ENCODE peak calls at places on chromosomes 12 and 14, in five cellular contexts. One of them, this sample, is unnamed.

GRCh38 chr14:44369401-44370123 is 137.5 kb downstream of the FSCB start:
- DNase-seq in fibroblast of lung: no peak
- DNase-seq in astrocyte: no peak
- DNase-seq in A549: no peak
- DNase-seq in keratinocyte: no peak
- DNase-seq in this sample: no peak

GRCh38 chr12:120234643-120235368 is 30.7 kb downstream of the PXN start:
- DNase-seq in A549: peak; percentile 96
- DNase-seq in fibroblast of lung: peak; percentile 98
- DNase-seq in astrocyte: peak; percentile 97
- DNase-seq in keratinocyte: peak; percentile 80
- DNase-seq in this sample: peak; percentile 95

GRCh38 chr12:93734784-93735183 is 57.6 kb downstream of the CRADD start:
- DNase-seq in keratinocyte: no peak
- DNase-seq in fibroblast of lung: no peak
- DNase-seq in A549: no peak
- DNase-seq in astrocyte: no peak
- DNase-seq in this sample: no peak

GRCh38 chr14:86321151-86321550 is 791.2 kb downstream of the FLRT2 start:
- DNase-seq in astrocyte: no peak
- DNase-seq in keratinocyte: no peak
- DNase-seq in fibroblast of lung: no peak
- DNase-seq in A549: no peak
- DNase-seq in this sample: no peak

GRCh38 chr12:63313139-63313538 is 162.1 kb upstream of the AVPR1A start:
- DNase-seq in astrocyte: no peak
- DNase-seq in keratinocyte: no peak
- DNase-seq in fibroblast of lung: no peak
- DNase-seq in A549: no peak
- DNase-seq in this sample: no peak

GRCh38 chr12:92583910-92584309 is 118.9 kb upstream of the PLEKHG7 start:
- DNase-seq in fibroblast of lung: no peak
- DNase-seq in astrocyte: no peak
- DNase-seq in keratinocyte: no peak
- DNase-seq in A549: no peak
- DNase-seq in this sample: no peak

GRCh38 chr14:89654998-89655397 is 238.0 kb upstream of the FOXN3 start:
- DNase-seq in keratinocyte: no peak
- DNase-seq in astrocyte: peak; percentile 14
- DNase-seq in fibroblast of lung: peak; percentile 29
- DNase-seq in A549: no peak
- DNase-seq in this sample: no peak

GRCh38 chr12:25054783-25055144 is 105.9 kb upstream of the BCAT1 start:
- DNase-seq in keratinocyte: peak; percentile 28
- DNase-seq in fibroblast of lung: peak; percentile 33
- DNase-seq in A549: no peak
- DNase-seq in astrocyte: peak; percentile 29
- DNase-seq in this sample: no peak

GRCh38 chr12:3492868-3493224 is 1.8 kb downstream of the PRMT8 start:
- DNase-seq in keratinocyte: no peak
- DNase-seq in fibroblast of lung: no peak
- DNase-seq in astrocyte: no peak
- DNase-seq in A549: no peak
- DNase-seq in this sample: peak; percentile 73

GRCh38 chr14:102320033-102320660 is 601 bp downstream of the ZNF839 start:
- DNase-seq in fibroblast of lung: peak; percentile 62
- DNase-seq in keratinocyte: no peak
- DNase-seq in astrocyte: peak; percentile 52
- DNase-seq in A549: no peak
- DNase-seq in this sample: peak; percentile 89

GRCh38 chr12:113805673-113806072 is 160.5 kb downstream of the RBM19 start:
- DNase-seq in keratinocyte: no peak
- DNase-seq in astrocyte: no peak
- DNase-seq in A549: no peak
- DNase-seq in fibroblast of lung: no peak
- DNase-seq in this sample: peak; percentile 78

GRCh38 chr14:103204852-103205540 is 81.7 kb downstream of the TNFAIP2 start:
- DNase-seq in keratinocyte: no peak
- DNase-seq in fibroblast of lung: peak; percentile 44
- DNase-seq in astrocyte: peak; percentile 36
- DNase-seq in A549: peak; percentile 81
- DNase-seq in this sample: no peak

GRCh38 chr12:117408161-117408791 is 46.9 kb upstream of the NOS1 start:
- DNase-seq in fibroblast of lung: peak; percentile 60
- DNase-seq in astrocyte: peak; percentile 49
- DNase-seq in keratinocyte: no peak
- DNase-seq in A549: no peak
- DNase-seq in this sample: no peak

GRCh38 chr12:84804691-84805473 is 107.7 kb downstream of the SLC6A15 start:
- DNase-seq in astrocyte: no peak
- DNase-seq in keratinocyte: no peak
- DNase-seq in fibroblast of lung: no peak
- DNase-seq in A549: no peak
- DNase-seq in this sample: no peak

GRCh38 chr12:6047249-6048227 is 76.9 kb downstream of the VWF start:
- DNase-seq in A549: no peak
- DNase-seq in fibroblast of lung: peak; percentile 47
- DNase-seq in keratinocyte: no peak
- DNase-seq in astrocyte: peak; percentile 37
- DNase-seq in this sample: peak; percentile 95

GRCh38 chr12:10331642-10332239 is 24.1 kb downstream of the KLRD1 start:
- DNase-seq in A549: peak; percentile 68
- DNase-seq in keratinocyte: no peak
- DNase-seq in astrocyte: peak; percentile 33
- DNase-seq in fibroblast of lung: peak; percentile 44
- DNase-seq in this sample: peak; percentile 68

GRCh38 chr14:60183724-60184596 is 18.8 kb upstream of the DHRS7 start:
- DNase-seq in fibroblast of lung: peak; percentile 56
- DNase-seq in keratinocyte: no peak
- DNase-seq in A549: peak; percentile 61
- DNase-seq in astrocyte: peak; percentile 46
- DNase-seq in this sample: no peak

GRCh38 chr12:83018063-83018462 is 331.4 kb downstream of the TMTC2 start:
- DNase-seq in fibroblast of lung: no peak
- DNase-seq in keratinocyte: no peak
- DNase-seq in astrocyte: no peak
- DNase-seq in A549: no peak
- DNase-seq in this sample: no peak

GRCh38 chr12:83017001-83017400 is 330.3 kb downstream of the TMTC2 start:
- DNase-seq in A549: no peak
- DNase-seq in fibroblast of lung: peak; percentile 53
- DNase-seq in keratinocyte: no peak
- DNase-seq in astrocyte: peak; percentile 39
- DNase-seq in this sample: no peak

GRCh38 chr12:83015390-83016225 is 328.9 kb downstream of the TMTC2 start:
- DNase-seq in A549: no peak
- DNase-seq in astrocyte: peak; percentile 29
- DNase-seq in keratinocyte: peak; percentile 2
- DNase-seq in fibroblast of lung: peak; percentile 45
- DNase-seq in this sample: no peak

GRCh38 chr12:83016226-83016835 is 329.6 kb downstream of the TMTC2 start:
- DNase-seq in astrocyte: peak; percentile 91
- DNase-seq in keratinocyte: peak; percentile 25
- DNase-seq in fibroblast of lung: peak; percentile 94
- DNase-seq in A549: peak; percentile 62
- DNase-seq in this sample: no peak
- H3K4me2 ChIP-seq in astrocyte: peak overlapping the region; percentile 80
- H3K4me2 ChIP-seq in keratinocyte: peak overlapping the region; percentile 31
- H3K4me2 ChIP-seq in fibroblast of lung: peak overlapping the region; percentile 59
- H3K4me2 ChIP-seq in A549: peak overlapping the region; percentile 40
- H3K4me2 ChIP-seq in this sample: no peak overlapping the region

GRCh38 chr14:105364100-105364708 is 34.1 kb upstream of the TEX22 start:
- DNase-seq in astrocyte: peak; percentile 61
- DNase-seq in keratinocyte: no peak
- DNase-seq in fibroblast of lung: peak; percentile 73
- DNase-seq in A549: no peak
- DNase-seq in this sample: peak; percentile 99
- H3K4me3 ChIP-seq in astrocyte: no peak overlapping the region
- H3K4me3 ChIP-seq in keratinocyte: no peak overlapping the region
- H3K4me3 ChIP-seq in fibroblast of lung: peak overlapping the region; percentile 33
- H3K4me3 ChIP-seq in A549: no peak overlapping the region
- H3K4me3 ChIP-seq in this sample: peak overlapping the region; percentile 53

DNA sequence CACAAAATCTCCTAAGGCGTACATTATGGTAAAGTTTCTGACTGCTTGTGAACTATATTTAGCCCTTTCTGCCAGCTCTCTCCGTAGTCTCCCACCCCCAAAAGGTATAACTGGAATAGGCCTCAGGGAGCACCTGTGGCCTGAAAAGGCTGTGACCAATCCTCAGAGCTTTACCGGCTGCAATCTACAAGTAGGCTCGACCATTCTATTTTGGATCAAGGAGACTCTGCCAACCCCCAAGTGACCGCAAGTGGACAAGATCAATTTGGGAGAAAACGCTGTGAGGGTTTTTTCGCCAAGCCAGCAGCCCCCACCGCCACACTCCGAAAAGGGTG is 1.2 kb downstream of the PPTC7 start:
- DNase-seq in A549: no peak
- DNase-seq in fibroblast of lung: peak; percentile 7
- DNase-seq in astrocyte: no peak
- DNase-seq in keratinocyte: no peak
- DNase-seq in this sample: peak; percentile 68
- H3K4me1 ChIP-seq in A549: peaks cover 40% of the 10 kb centered on the region
- H3K4me1 ChIP-seq in fibroblast of lung: peaks cover 10% of the 10 kb centered on the region
- H3K4me1 ChIP-seq in astrocyte: peaks cover 23% of the 10 kb centered on the region
- H3K4me1 ChIP-seq in keratinocyte: peaks cover 61% of the 10 kb centered on the region
- H3K4me1 ChIP-seq in this sample: peaks cover 25% of the 10 kb centered on the region

DNA sequence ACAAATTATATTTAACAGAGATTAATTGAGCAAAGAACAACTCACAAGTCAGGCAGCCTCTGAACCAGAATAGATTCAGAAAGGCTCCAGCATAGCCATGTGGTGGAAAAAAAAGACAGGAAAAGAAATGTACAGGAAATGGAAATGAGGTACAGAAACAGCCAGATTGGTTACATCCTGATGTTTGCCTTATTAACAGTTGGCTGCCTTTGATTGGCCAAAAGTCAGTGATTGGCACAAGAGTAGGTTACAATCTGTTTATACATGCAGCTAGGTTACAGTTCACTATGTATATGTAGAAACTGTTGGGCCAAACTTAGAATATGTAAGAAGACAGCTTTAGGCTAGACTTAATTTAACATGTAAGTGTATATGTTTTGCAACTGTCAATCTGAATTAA is 118.8 kb downstream of the UNC79 start:
- DNase-seq in astrocyte: no peak
- DNase-seq in A549: no peak
- DNase-seq in keratinocyte: no peak
- DNase-seq in fibroblast of lung: no peak
- DNase-seq in this sample: no peak
- H3K4me2 ChIP-seq in astrocyte: no peak overlapping the region
- H3K4me2 ChIP-seq in A549: no peak overlapping the region
- H3K4me2 ChIP-seq in keratinocyte: no peak overlapping the region
- H3K4me2 ChIP-seq in fibroblast of lung: no peak overlapping the region
- H3K4me2 ChIP-seq in this sample: no peak overlapping the region

DNA sequence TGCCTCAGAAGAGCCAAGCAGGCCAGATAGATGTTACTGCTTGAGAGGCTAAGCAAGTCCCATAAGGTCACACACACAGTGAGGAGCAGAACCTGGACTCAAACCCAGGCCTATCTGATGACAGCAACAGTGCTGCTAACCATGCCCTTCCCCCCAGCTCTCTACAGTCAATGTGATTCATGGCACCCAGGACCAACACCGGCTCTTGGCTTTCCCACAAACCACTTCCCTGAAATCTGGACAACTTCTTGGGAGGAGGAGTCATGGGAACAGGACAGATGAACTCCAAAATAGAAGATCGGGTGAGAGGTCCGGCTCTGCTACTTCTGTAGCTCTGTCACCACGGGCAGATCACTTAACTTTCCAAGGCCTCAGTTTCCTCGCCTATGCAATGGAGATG is 716 bp upstream of the PTGDR start:
- DNase-seq in fibroblast of lung: peak; percentile 47
- DNase-seq in A549: no peak
- DNase-seq in astrocyte: peak; percentile 30
- DNase-seq in keratinocyte: no peak
- DNase-seq in this sample: peak; percentile 92
- H3K4me3 ChIP-seq in fibroblast of lung: no peak overlapping the region
- H3K4me3 ChIP-seq in A549: no peak overlapping the region
- H3K4me3 ChIP-seq in astrocyte: no peak overlapping the region
- H3K4me3 ChIP-seq in keratinocyte: no peak overlapping the region
- H3K4me3 ChIP-seq in this sample: peak overlapping the region; percentile 67

GRCh38 chr12:12350868-12351463 is 924 bp upstream of the MANSC1 start:
- DNase-seq in keratinocyte: peak; percentile 35
- DNase-seq in astrocyte: no peak
- DNase-seq in fibroblast of lung: no peak
- DNase-seq in A549: peak; percentile 66
- DNase-seq in this sample: no peak
- H3K4me1 ChIP-seq in keratinocyte: peaks cover 23% of the 10 kb centered on the region
- H3K4me1 ChIP-seq in astrocyte: no peaks in the 10 kb centered on the region
- H3K4me1 ChIP-seq in fibroblast of lung: no peaks in the 10 kb centered on the region
- H3K4me1 ChIP-seq in A549: peaks cover 19% of the 10 kb centered on the region
- H3K4me1 ChIP-seq in this sample: no peaks in the 10 kb centered on the region

DNA sequence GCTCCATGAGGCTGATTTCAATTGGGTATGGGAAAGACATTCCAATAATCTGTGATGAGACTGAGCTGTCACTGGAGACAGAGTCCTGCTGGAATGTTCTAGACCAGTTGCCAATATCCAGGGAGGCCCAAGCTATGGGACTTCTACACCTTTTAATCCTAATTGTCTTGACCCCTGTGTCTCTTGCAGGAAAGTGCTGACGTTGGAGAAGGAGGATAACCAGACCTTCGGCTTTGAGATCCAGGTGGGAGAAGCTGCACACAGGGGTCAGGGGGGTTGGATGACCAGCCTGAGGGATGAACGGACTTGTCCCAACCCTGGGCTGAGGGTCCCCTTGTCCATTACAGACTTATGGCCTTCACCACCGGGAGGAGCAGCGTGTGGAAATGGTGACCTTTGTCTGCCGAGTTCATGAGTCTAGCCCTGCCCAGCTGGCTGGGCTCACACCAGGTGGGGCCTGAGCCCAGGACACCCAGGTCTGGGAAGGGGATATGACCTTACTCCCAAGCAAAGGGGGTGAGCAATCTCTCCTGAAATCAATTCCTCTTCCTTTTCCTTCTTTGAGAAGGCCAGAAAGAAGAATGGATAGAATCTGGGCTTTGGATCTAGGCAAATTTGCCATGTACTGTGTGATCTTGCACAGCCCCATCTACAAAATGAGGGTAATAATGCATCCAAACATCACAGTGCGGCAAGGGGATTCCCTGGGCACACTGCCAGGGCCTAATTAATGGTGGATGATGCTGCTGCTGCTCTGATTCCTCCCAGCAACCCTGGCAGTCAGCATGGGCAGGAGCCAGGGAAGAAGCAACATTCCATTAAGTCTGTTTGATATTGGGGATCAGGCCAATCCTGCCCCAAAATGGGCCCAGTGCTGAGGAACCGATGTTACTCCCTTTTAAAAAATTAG is 4.2 kb downstream of the TAMALIN start:
- DNase-seq in fibroblast of lung: no peak
- DNase-seq in keratinocyte: no peak
- DNase-seq in A549: no peak
- DNase-seq in astrocyte: no peak
- DNase-seq in this sample: peak; percentile 81
- H3K4me2 ChIP-seq in fibroblast of lung: peak overlapping the region; percentile 57
- H3K4me2 ChIP-seq in keratinocyte: no peak overlapping the region
- H3K4me2 ChIP-seq in A549: no peak overlapping the region
- H3K4me2 ChIP-seq in astrocyte: peak overlapping the region; percentile 37
- H3K4me2 ChIP-seq in this sample: peak overlapping the region; percentile 60